ENCODE peak calls at places on chromosomes 2 and 18, in nine cellular contexts. One of them, this sample, is unnamed.

GRCh38 chr2:124804014-124804940 is 779.2 kb downstream of the CNTNAP5 start:
- DNase-seq in K562: peak; percentile 48
- DNase-seq in cardiac muscle cell: peak; percentile 68
- DNase-seq in colonic mucosa: peak; percentile 52
- DNase-seq in GM06990: no peak
- DNase-seq in brain microvascular endothelial cell: no peak
- DNase-seq in kidney: no peak
- DNase-seq in sigmoid colon: no peak
- DNase-seq in HFFc6: peak; percentile 9
- DNase-seq in this sample: no peak

GRCh38 chr18:67199993-67200617 is 316.4 kb downstream of the DSEL start:
- DNase-seq in K562: no peak
- DNase-seq in cardiac muscle cell: peak; percentile 78
- DNase-seq in colonic mucosa: no peak
- DNase-seq in GM06990: peak; percentile 3
- DNase-seq in brain microvascular endothelial cell: peak; percentile 22
- DNase-seq in kidney: no peak
- DNase-seq in sigmoid colon: no peak
- DNase-seq in HFFc6: peak; percentile 47
- DNase-seq in this sample: no peak

GRCh38 chr2:230941202-230942180 is 16.4 kb upstream of the GPR55 start:
- DNase-seq in K562: no peak
- DNase-seq in cardiac muscle cell: no peak
- DNase-seq in colonic mucosa: peak; percentile 8
- DNase-seq in GM06990: no peak
- DNase-seq in brain microvascular endothelial cell: no peak
- DNase-seq in kidney: no peak
- DNase-seq in sigmoid colon: no peak
- DNase-seq in HFFc6: no peak
- DNase-seq in this sample: no peak

GRCh38 chr2:64649013-64649484 is 4.7 kb downstream of the SERTAD2 start:
- DNase-seq in K562: peak; percentile 70
- DNase-seq in cardiac muscle cell: no peak
- DNase-seq in colonic mucosa: peak; percentile 66
- DNase-seq in GM06990: no peak
- DNase-seq in brain microvascular endothelial cell: no peak
- DNase-seq in kidney: no peak
- DNase-seq in sigmoid colon: no peak
- DNase-seq in HFFc6: no peak
- DNase-seq in this sample: no peak

GRCh38 chr2:42052702-42053481 is 5.1 kb downstream of the PKDCC start:
- DNase-seq in K562: peak; percentile 28
- DNase-seq in cardiac muscle cell: peak; percentile 92
- DNase-seq in colonic mucosa: peak; percentile 62
- DNase-seq in GM06990: no peak
- DNase-seq in brain microvascular endothelial cell: peak; percentile 45
- DNase-seq in kidney: peak; percentile 93
- DNase-seq in sigmoid colon: no peak
- DNase-seq in HFFc6: no peak
- DNase-seq in this sample: no peak

GRCh38 chr2:148483675-148484074 is 160.9 kb upstream of the EPC2 start:
- DNase-seq in K562: no peak
- DNase-seq in cardiac muscle cell: no peak
- DNase-seq in colonic mucosa: no peak
- DNase-seq in GM06990: no peak
- DNase-seq in brain microvascular endothelial cell: no peak
- DNase-seq in kidney: no peak
- DNase-seq in sigmoid colon: no peak
- DNase-seq in HFFc6: no peak
- DNase-seq in this sample: no peak

GRCh38 chr2:219598308-219599078 is 836 bp downstream of the STK11IP start:
- DNase-seq in K562: no peak
- DNase-seq in cardiac muscle cell: peak; percentile 10
- DNase-seq in colonic mucosa: no peak
- DNase-seq in GM06990: no peak
- DNase-seq in brain microvascular endothelial cell: no peak
- DNase-seq in kidney: no peak
- DNase-seq in sigmoid colon: no peak
- DNase-seq in HFFc6: no peak
- DNase-seq in this sample: no peak

GRCh38 chr2:86274265-86274917 is 63.0 kb downstream of the REEP1 start:
- DNase-seq in K562: no peak
- DNase-seq in cardiac muscle cell: peak; percentile 17
- DNase-seq in colonic mucosa: no peak
- DNase-seq in GM06990: peak; percentile 34
- DNase-seq in brain microvascular endothelial cell: peak; percentile 64
- DNase-seq in kidney: no peak
- DNase-seq in sigmoid colon: no peak
- DNase-seq in HFFc6: peak; percentile 73
- DNase-seq in this sample: no peak

GRCh38 chr2:56018202-56018601 is 94.6 kb upstream of the EFEMP1 start:
- DNase-seq in K562: no peak
- DNase-seq in cardiac muscle cell: no peak
- DNase-seq in colonic mucosa: no peak
- DNase-seq in GM06990: no peak
- DNase-seq in brain microvascular endothelial cell: no peak
- DNase-seq in kidney: no peak
- DNase-seq in sigmoid colon: no peak
- DNase-seq in HFFc6: no peak
- DNase-seq in this sample: no peak

GRCh38 chr2:235506291-235506996 is 12.6 kb downstream of the AGAP1 start:
- DNase-seq in K562: no peak
- DNase-seq in cardiac muscle cell: peak; percentile 21
- DNase-seq in colonic mucosa: peak; percentile 77
- DNase-seq in GM06990: no peak
- DNase-seq in brain microvascular endothelial cell: no peak
- DNase-seq in kidney: no peak
- DNase-seq in sigmoid colon: no peak
- DNase-seq in HFFc6: no peak
- DNase-seq in this sample: no peak

GRCh38 chr18:56171854-56172253 is 466.5 kb downstream of the TXNL1 start:
- DNase-seq in K562: no peak
- DNase-seq in cardiac muscle cell: no peak
- DNase-seq in colonic mucosa: no peak
- DNase-seq in GM06990: no peak
- DNase-seq in brain microvascular endothelial cell: no peak
- DNase-seq in kidney: no peak
- DNase-seq in sigmoid colon: no peak
- DNase-seq in HFFc6: no peak
- DNase-seq in this sample: no peak

GRCh38 chr2:8725838-8726237 is 44.0 kb downstream of the ID2 start:
- DNase-seq in K562: no peak
- DNase-seq in cardiac muscle cell: no peak
- DNase-seq in colonic mucosa: no peak
- DNase-seq in GM06990: no peak
- DNase-seq in brain microvascular endothelial cell: no peak
- DNase-seq in kidney: no peak
- DNase-seq in sigmoid colon: no peak
- DNase-seq in HFFc6: no peak
- DNase-seq in this sample: no peak

GRCh38 chr2:28393115-28393836 is 618 bp downstream of the FOSL2 start:
- DNase-seq in K562: peak; percentile 68
- DNase-seq in cardiac muscle cell: peak; percentile 76
- DNase-seq in colonic mucosa: peak; percentile 67
- DNase-seq in GM06990: peak; percentile 58
- DNase-seq in brain microvascular endothelial cell: peak; percentile 62
- DNase-seq in kidney: peak; percentile 94
- DNase-seq in sigmoid colon: peak; percentile 84
- DNase-seq in HFFc6: peak; percentile 64
- DNase-seq in this sample: no peak

GRCh38 chr2:240235811-240236210 is 95.4 kb upstream of the OTOS start:
- DNase-seq in K562: no peak
- DNase-seq in cardiac muscle cell: no peak
- DNase-seq in colonic mucosa: peak; percentile 11
- DNase-seq in GM06990: no peak
- DNase-seq in brain microvascular endothelial cell: no peak
- DNase-seq in kidney: no peak
- DNase-seq in sigmoid colon: peak; percentile 53
- DNase-seq in HFFc6: no peak
- DNase-seq in this sample: peak; percentile 20

GRCh38 chr18:12336887-12337286 is 28.8 kb downstream of the TUBB6 start:
- DNase-seq in K562: no peak
- DNase-seq in cardiac muscle cell: no peak
- DNase-seq in colonic mucosa: no peak
- DNase-seq in GM06990: no peak
- DNase-seq in brain microvascular endothelial cell: peak; percentile 66
- DNase-seq in kidney: no peak
- DNase-seq in sigmoid colon: no peak
- DNase-seq in HFFc6: peak; percentile 64
- DNase-seq in this sample: no peak

GRCh38 chr18:31721596-31721995 is 37.2 kb upstream of the B4GALT6 start:
- DNase-seq in K562: no peak
- DNase-seq in cardiac muscle cell: peak; percentile 61
- DNase-seq in colonic mucosa: no peak
- DNase-seq in GM06990: no peak
- DNase-seq in brain microvascular endothelial cell: no peak
- DNase-seq in kidney: no peak
- DNase-seq in sigmoid colon: no peak
- DNase-seq in HFFc6: no peak
- DNase-seq in this sample: no peak

GRCh38 chr2:186349508-186349907 is 136.6 kb upstream of the ZC3H15 start:
- DNase-seq in K562: no peak
- DNase-seq in cardiac muscle cell: peak; percentile 87
- DNase-seq in colonic mucosa: no peak
- DNase-seq in GM06990: peak; percentile 9
- DNase-seq in brain microvascular endothelial cell: peak; percentile 87
- DNase-seq in kidney: no peak
- DNase-seq in sigmoid colon: no peak
- DNase-seq in HFFc6: peak; percentile 51
- DNase-seq in this sample: no peak

DNA sequence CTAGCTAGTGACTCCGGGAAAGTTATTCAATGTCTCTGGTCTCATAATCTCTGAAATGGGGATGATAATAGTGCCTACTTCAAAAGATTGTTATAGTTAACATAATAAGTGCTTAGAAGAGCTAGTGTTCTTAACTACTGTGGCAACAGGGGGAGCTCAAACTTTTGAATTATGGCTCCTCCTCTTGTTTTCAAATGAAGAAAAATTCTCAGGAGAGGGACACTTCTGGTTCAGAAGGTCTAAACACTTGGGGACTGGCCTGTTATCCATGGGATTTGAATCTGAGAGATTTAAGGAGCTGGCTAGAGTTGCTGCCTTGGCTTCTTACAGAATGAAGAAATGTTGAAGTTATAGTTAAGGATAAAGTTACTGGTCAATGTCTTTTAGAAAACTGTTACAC is 92.2 kb upstream of the ITGB6 start:
- DNase-seq in K562: no peak
- DNase-seq in cardiac muscle cell: peak; percentile 54
- DNase-seq in colonic mucosa: no peak
- DNase-seq in GM06990: no peak
- DNase-seq in brain microvascular endothelial cell: peak; percentile 25
- DNase-seq in kidney: no peak
- DNase-seq in sigmoid colon: no peak
- DNase-seq in HFFc6: peak; percentile 37
- DNase-seq in this sample: no peak
- TF ChIP-seq CTCF in K562: no peak
- TF ChIP-seq CTCF in cardiac muscle cell: peak; percentile 34
- TF ChIP-seq CTCF in colonic mucosa: no peak
- TF ChIP-seq CTCF in GM06990: peak; percentile 9
- TF ChIP-seq CTCF in brain microvascular endothelial cell: peak; percentile 20
- TF ChIP-seq CTCF in kidney: no peak
- TF ChIP-seq CTCF in sigmoid colon: no peak
- TF ChIP-seq CTCF in HFFc6: peak; percentile 56
- TF ChIP-seq CTCF in this sample: no peak

DNA sequence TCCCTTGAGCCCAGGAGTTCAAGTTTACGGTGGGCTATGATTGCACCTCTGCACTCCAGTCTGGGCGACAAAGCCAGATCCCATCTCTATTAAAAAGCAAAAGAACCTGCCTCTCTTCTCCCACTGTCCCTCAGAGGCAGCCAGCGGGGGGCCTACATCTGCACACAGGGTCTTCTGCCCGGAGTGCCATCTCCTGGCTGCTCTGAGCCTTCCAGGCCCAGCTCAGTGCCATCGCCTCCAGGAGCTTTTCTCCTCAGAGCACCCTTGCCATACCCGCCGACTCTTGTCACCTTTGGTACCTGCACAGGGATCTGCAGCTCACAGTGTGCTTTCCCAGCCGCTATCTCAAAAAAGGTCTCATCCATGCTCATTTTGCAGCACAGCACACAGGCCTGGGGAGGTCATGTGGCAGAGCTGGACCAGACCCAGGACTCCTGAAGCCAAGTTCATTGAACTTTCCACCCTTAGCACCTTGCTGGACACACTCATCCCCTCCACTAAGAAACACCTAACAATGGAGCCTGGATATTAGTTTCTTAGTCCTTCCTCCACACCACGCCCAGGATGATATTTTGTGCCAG is 186.3 kb downstream of the HAUS1 start:
- DNase-seq in K562: no peak
- DNase-seq in cardiac muscle cell: no peak
- DNase-seq in colonic mucosa: no peak
- DNase-seq in GM06990: no peak
- DNase-seq in brain microvascular endothelial cell: no peak
- DNase-seq in kidney: no peak
- DNase-seq in sigmoid colon: no peak
- DNase-seq in HFFc6: no peak
- DNase-seq in this sample: peak; percentile 21
- TF ChIP-seq CTCF in K562: no peak
- TF ChIP-seq CTCF in cardiac muscle cell: no peak
- TF ChIP-seq CTCF in colonic mucosa: no peak
- TF ChIP-seq CTCF in GM06990: no peak
- TF ChIP-seq CTCF in brain microvascular endothelial cell: no peak
- TF ChIP-seq CTCF in kidney: no peak
- TF ChIP-seq CTCF in sigmoid colon: no peak
- TF ChIP-seq CTCF in HFFc6: no peak
- TF ChIP-seq CTCF in this sample: no peak

GRCh38 chr2:84424152-84424551 is 34.9 kb downstream of the SUCLG1 start:
- DNase-seq in K562: no peak
- DNase-seq in cardiac muscle cell: peak; percentile 38
- DNase-seq in colonic mucosa: no peak
- DNase-seq in GM06990: no peak
- DNase-seq in brain microvascular endothelial cell: no peak
- DNase-seq in kidney: no peak
- DNase-seq in sigmoid colon: no peak
- DNase-seq in HFFc6: peak; percentile 21
- DNase-seq in this sample: no peak
- TF ChIP-seq CTCF in K562: peak; percentile 56
- TF ChIP-seq CTCF in cardiac muscle cell: peak; percentile 55
- TF ChIP-seq CTCF in colonic mucosa: no peak
- TF ChIP-seq CTCF in GM06990: peak; percentile 28
- TF ChIP-seq CTCF in brain microvascular endothelial cell: peak; percentile 36
- TF ChIP-seq CTCF in kidney: peak; percentile 22
- TF ChIP-seq CTCF in sigmoid colon: peak; percentile 7
- TF ChIP-seq CTCF in HFFc6: peak; percentile 78
- TF ChIP-seq CTCF in this sample: peak; percentile 54

GRCh38 chr2:31387850-31388249 is 26.7 kb downstream of the XDH start:
- DNase-seq in K562: no peak
- DNase-seq in cardiac muscle cell: no peak
- DNase-seq in colonic mucosa: no peak
- DNase-seq in GM06990: no peak
- DNase-seq in brain microvascular endothelial cell: no peak
- DNase-seq in kidney: no peak
- DNase-seq in sigmoid colon: no peak
- DNase-seq in HFFc6: no peak
- DNase-seq in this sample: no peak
- TF ChIP-seq CTCF in K562: no peak
- TF ChIP-seq CTCF in cardiac muscle cell: peak; percentile 4
- TF ChIP-seq CTCF in colonic mucosa: no peak
- TF ChIP-seq CTCF in GM06990: no peak
- TF ChIP-seq CTCF in brain microvascular endothelial cell: no peak
- TF ChIP-seq CTCF in kidney: no peak
- TF ChIP-seq CTCF in sigmoid colon: no peak
- TF ChIP-seq CTCF in HFFc6: peak; percentile 15
- TF ChIP-seq CTCF in this sample: no peak

This sample was measured in mesothelial cell of epicardium.